ENCODE peak calls at places on chromosomes 6 and 20, in nine cellular contexts. One of them, this sample, is unnamed.

GRCh38 chr20:53937330-53937729 is 133.1 kb downstream of the BCAS1 start:
- DNase-seq in caudate nucleus: no peak
- DNase-seq in naive B cell: no peak
- DNase-seq in T1000: no peak
- DNase-seq in Peyer's patch: no peak
- DNase-seq in stimulated activated CD4-positive, alpha-beta T cell treated with anti-CD3 and anti-CD28 coated beads, Interleukin-12 subunit alpha, Interleukin-12 subunit beta, amount 100 ng/mL, for 48 hours: no peak
- DNase-seq in GM18507: no peak
- DNase-seq in AG08395: no peak
- DNase-seq in effector CD8-positive, alpha-beta T cell: no peak
- DNase-seq in this sample: no peak

GRCh38 chr6:10586302-10586701 is 65.2 kb downstream of the GCNT2 start:
- DNase-seq in AG08395: no peak
- DNase-seq in effector CD8-positive, alpha-beta T cell: no peak
- DNase-seq in Peyer's patch: no peak
- DNase-seq in naive B cell: no peak
- DNase-seq in caudate nucleus: no peak
- DNase-seq in T1000: no peak
- DNase-seq in stimulated activated CD4-positive, alpha-beta T cell treated with anti-CD3 and anti-CD28 coated beads, Interleukin-12 subunit alpha, Interleukin-12 subunit beta, amount 100 ng/mL, for 48 hours: no peak
- DNase-seq in GM18507: no peak
- DNase-seq in this sample: no peak

GRCh38 chr6:72589096-72589495 is 32.8 kb upstream of the KCNQ5 start:
- DNase-seq in Peyer's patch: no peak
- DNase-seq in GM18507: no peak
- DNase-seq in T1000: no peak
- DNase-seq in effector CD8-positive, alpha-beta T cell: no peak
- DNase-seq in caudate nucleus: no peak
- DNase-seq in AG08395: no peak
- DNase-seq in stimulated activated CD4-positive, alpha-beta T cell treated with anti-CD3 and anti-CD28 coated beads, Interleukin-12 subunit alpha, Interleukin-12 subunit beta, amount 100 ng/mL, for 48 hours: no peak
- DNase-seq in naive B cell: no peak
- DNase-seq in this sample: no peak

GRCh38 chr6:111803804-111804203 is 69.4 kb downstream of the FYN start:
- DNase-seq in caudate nucleus: no peak
- DNase-seq in stimulated activated CD4-positive, alpha-beta T cell treated with anti-CD3 and anti-CD28 coated beads, Interleukin-12 subunit alpha, Interleukin-12 subunit beta, amount 100 ng/mL, for 48 hours: no peak
- DNase-seq in Peyer's patch: no peak
- DNase-seq in GM18507: no peak
- DNase-seq in T1000: no peak
- DNase-seq in AG08395: no peak
- DNase-seq in naive B cell: no peak
- DNase-seq in effector CD8-positive, alpha-beta T cell: no peak
- DNase-seq in this sample: no peak

GRCh38 chr20:63861981-63862901 is 943 bp downstream of the ABHD16B start:
- DNase-seq in GM18507: no peak
- DNase-seq in caudate nucleus: no peak
- DNase-seq in naive B cell: no peak
- DNase-seq in stimulated activated CD4-positive, alpha-beta T cell treated with anti-CD3 and anti-CD28 coated beads, Interleukin-12 subunit alpha, Interleukin-12 subunit beta, amount 100 ng/mL, for 48 hours: no peak
- DNase-seq in effector CD8-positive, alpha-beta T cell: no peak
- DNase-seq in AG08395: no peak
- DNase-seq in Peyer's patch: no peak
- DNase-seq in T1000: no peak
- DNase-seq in this sample: no peak

GRCh38 chr6:43636312-43636667 is 650 bp downstream of the MAD2L1BP start:
- DNase-seq in T1000: no peak
- DNase-seq in Peyer's patch: no peak
- DNase-seq in caudate nucleus: no peak
- DNase-seq in stimulated activated CD4-positive, alpha-beta T cell treated with anti-CD3 and anti-CD28 coated beads, Interleukin-12 subunit alpha, Interleukin-12 subunit beta, amount 100 ng/mL, for 48 hours: no peak
- DNase-seq in AG08395: peak
- DNase-seq in GM18507: no peak
- DNase-seq in effector CD8-positive, alpha-beta T cell: no peak
- DNase-seq in naive B cell: no peak
- DNase-seq in this sample: no peak

GRCh38 chr6:39417440-39417839 is 94.9 kb upstream of the KCNK16 start:
- DNase-seq in T1000: no peak
- DNase-seq in GM18507: no peak
- DNase-seq in naive B cell: no peak
- DNase-seq in effector CD8-positive, alpha-beta T cell: no peak
- DNase-seq in Peyer's patch: no peak
- DNase-seq in stimulated activated CD4-positive, alpha-beta T cell treated with anti-CD3 and anti-CD28 coated beads, Interleukin-12 subunit alpha, Interleukin-12 subunit beta, amount 100 ng/mL, for 48 hours: no peak
- DNase-seq in caudate nucleus: no peak
- DNase-seq in AG08395: no peak
- DNase-seq in this sample: no peak

GRCh38 chr20:35398660-35399144 is 13.1 kb downstream of the UQCC1 start:
- DNase-seq in GM18507: no peak
- DNase-seq in AG08395: no peak
- DNase-seq in stimulated activated CD4-positive, alpha-beta T cell treated with anti-CD3 and anti-CD28 coated beads, Interleukin-12 subunit alpha, Interleukin-12 subunit beta, amount 100 ng/mL, for 48 hours: no peak
- DNase-seq in T1000: no peak
- DNase-seq in Peyer's patch: no peak
- DNase-seq in effector CD8-positive, alpha-beta T cell: no peak
- DNase-seq in caudate nucleus: no peak
- DNase-seq in naive B cell: no peak
- DNase-seq in this sample: no peak

GRCh38 chr6:79077680-79078056 is 386 bp downstream of the PHIP start:
- DNase-seq in T1000: no peak
- DNase-seq in AG08395: peak
- DNase-seq in stimulated activated CD4-positive, alpha-beta T cell treated with anti-CD3 and anti-CD28 coated beads, Interleukin-12 subunit alpha, Interleukin-12 subunit beta, amount 100 ng/mL, for 48 hours: no peak
- DNase-seq in Peyer's patch: no peak
- DNase-seq in effector CD8-positive, alpha-beta T cell: no peak
- DNase-seq in caudate nucleus: no peak
- DNase-seq in naive B cell: no peak
- DNase-seq in GM18507: no peak
- DNase-seq in this sample: no peak

GRCh38 chr20:60446273-60447111 is 488.3 kb downstream of the CDH26 start:
- DNase-seq in caudate nucleus: no peak
- DNase-seq in AG08395: no peak
- DNase-seq in naive B cell: no peak
- DNase-seq in GM18507: no peak
- DNase-seq in stimulated activated CD4-positive, alpha-beta T cell treated with anti-CD3 and anti-CD28 coated beads, Interleukin-12 subunit alpha, Interleukin-12 subunit beta, amount 100 ng/mL, for 48 hours: no peak
- DNase-seq in T1000: no peak
- DNase-seq in effector CD8-positive, alpha-beta T cell: no peak
- DNase-seq in Peyer's patch: no peak
- DNase-seq in this sample: no peak

GRCh38 chr6:118776607-118777549 is 117.1 kb upstream of the ASF1A start:
- DNase-seq in T1000: peak
- DNase-seq in caudate nucleus: peak
- DNase-seq in Peyer's patch: peak
- DNase-seq in AG08395: peak
- DNase-seq in naive B cell: peak
- DNase-seq in effector CD8-positive, alpha-beta T cell: peak
- DNase-seq in GM18507: peak
- DNase-seq in stimulated activated CD4-positive, alpha-beta T cell treated with anti-CD3 and anti-CD28 coated beads, Interleukin-12 subunit alpha, Interleukin-12 subunit beta, amount 100 ng/mL, for 48 hours: peak
- DNase-seq in this sample: no peak

GRCh38 chr6:42404494-42404893 is 47.2 kb downstream of the TRERF1 start:
- DNase-seq in caudate nucleus: no peak
- DNase-seq in Peyer's patch: peak
- DNase-seq in AG08395: peak
- DNase-seq in stimulated activated CD4-positive, alpha-beta T cell treated with anti-CD3 and anti-CD28 coated beads, Interleukin-12 subunit alpha, Interleukin-12 subunit beta, amount 100 ng/mL, for 48 hours: no peak
- DNase-seq in naive B cell: no peak
- DNase-seq in effector CD8-positive, alpha-beta T cell: no peak
- DNase-seq in T1000: peak
- DNase-seq in GM18507: no peak
- DNase-seq in this sample: no peak